ENCODE peak calls at places on chromosomes 13 and 19, in seven cellular contexts. R is stimulated activated CD4-positive, alpha-beta T cell treated with anti-CD3 and anti-CD28 coated beads, TNF-alpha, amount 100 ng/mL, for 48 hours; H is AG08396; E is T-helper 1 cell; B is mucosa of gallbladder; S is stomach; W is cardiac fibroblast. Y is an unnamed sample.

GRCh38 chr19:31742249-31742648 is 393.0 kb upstream of the TSHZ3 start:
- DNase-seq in R (no peak), H (no peak), E (no peak), B (no peak), S (no peak), W (no peak), Y (no peak)

GRCh38 chr13:52127783-52128702 is 830 bp downstream of the NEK5 start:
- DNase-seq in R (peak), H (peak), E (peak), B (peak), S (peak), W (peak), Y (peak)

GRCh38 chr19:43784251-43784980 is 3.6 kb upstream of the KCNN4 start:
- DNase-seq in R (no peak), H (peak), E (no peak), B (no peak), S (peak), W (peak), Y (no peak)

GRCh38 chr19:29663861-29664752 is 1.2 kb upstream of the PLEKHF1 start:
- DNase-seq in R (no peak), H (no peak), E (no peak), B (no peak), S (no peak), W (no peak), Y (no peak)

GRCh38 chr19:10655457-10656312 is 1.5 kb downstream of the ILF3 start:
- DNase-seq in R (no peak), H (peak), E (no peak), B (no peak), S (no peak), W (peak), Y (no peak)

GRCh38 chr13:77853701-77854100 is 64.9 kb downstream of the EDNRB start:
- DNase-seq in R (no peak), H (no peak), E (no peak), B (no peak), S (no peak), W (no peak), Y (no peak)

GRCh38 chr13:43720780-43721397 is 65.9 kb downstream of the ENOX1 start:
- DNase-seq in R (no peak), H (no peak), E (no peak), B (no peak), S (no peak), W (no peak), Y (no peak)

GRCh38 chr13:51235186-51235585 is 13.0 kb downstream of the FAM124A start:
- DNase-seq in R (no peak), H (no peak), E (no peak), B (no peak), S (no peak), W (no peak), Y (no peak)

GRCh38 chr13:40193290-40194203 is 472.9 kb downstream of the FOXO1 start:
- DNase-seq in R (no peak), H (no peak), E (no peak), B (no peak), S (no peak), W (no peak), Y (peak)

GRCh38 chr13:46963874-46964273 is 67.0 kb upstream of the HTR2A start:
- DNase-seq in R (no peak), H (no peak), E (no peak), B (no peak), S (no peak), W (peak), Y (no peak)

GRCh38 chr19:11208526-11209471 is 11.5 kb upstream of the KANK2 start:
- DNase-seq in R (no peak), H (peak), E (no peak), B (no peak), S (no peak), W (no peak), Y (no peak)

GRCh38 chr13:60511637-60512036 is 114.6 kb downstream of the TDRD3 start:
- DNase-seq in R (no peak), H (no peak), E (no peak), B (no peak), S (no peak), W (no peak), Y (no peak)

GRCh38 chr13:71906438-71906837 is 39.4 kb upstream of the DACH1 start:
- DNase-seq in R (no peak), H (no peak), E (no peak), B (no peak), S (no peak), W (no peak), Y (no peak)

GRCh38 chr19:16328824-16329482 is 4.3 kb downstream of the KLF2 start:
- DNase-seq in R (no peak), H (no peak), E (peak), B (no peak), S (no peak), W (peak), Y (no peak)

GRCh38 chr19:2798733-2799132 is 13.4 kb downstream of the THOP1 start:
- DNase-seq in R (no peak), H (peak), E (no peak), B (no peak), S (no peak), W (peak), Y (no peak)

GRCh38 chr19:7488736-7489353 is at the start of gene PEX11G:
- DNase-seq in R (peak), H (peak), E (peak), B (peak), S (peak), W (peak), Y (peak)

GRCh38 chr19:8444677-8445487 is at the start of gene HNRNPM:
- DNase-seq in R (peak), H (peak), E (peak), B (peak), S (peak), W (peak), Y (peak)

GRCh38 chr13:46039421-46040036 is 13.0 kb downstream of the ZC3H13 start:
- DNase-seq in R (no peak), H (peak), E (no peak), B (no peak), S (no peak), W (no peak), Y (no peak)

GRCh38 chr13:106786006-106786579 is 218.2 kb upstream of the ARGLU1 start:
- DNase-seq in R (no peak), H (no peak), E (no peak), B (no peak), S (no peak), W (no peak), Y (no peak)

GRCh38 chr13:25242956-25243355 is 44.3 kb downstream of the MTMR6 start:
- DNase-seq in R (no peak), H (no peak), E (no peak), B (no peak), S (no peak), W (no peak), Y (no peak)

GRCh38 chr19:2534374-2535050 is 58.6 kb downstream of the GADD45B start:
- DNase-seq in R (no peak), H (no peak), E (no peak), B (no peak), S (no peak), W (no peak), Y (no peak)

GRCh38 chr19:1489463-1489971 is 633 bp downstream of the PCSK4 start:
- DNase-seq in R (no peak), H (no peak), E (no peak), B (no peak), S (no peak), W (no peak), Y (no peak)

GRCh38 chr13:43797154-43797553 is 10.4 kb upstream of the ENOX1 start:
- DNase-seq in R (no peak), H (no peak), E (no peak), B (no peak), S (no peak), W (no peak), Y (no peak)

GRCh38 chr19:31269425-31270127 is 79.7 kb downstream of the TSHZ3 start:
- DNase-seq in R (no peak), H (no peak), E (no peak), B (no peak), S (no peak), W (no peak), Y (peak)

Y was measured in uterus.